ENCODE peak calls at places on chromosomes 1 and 21, in ten cellular contexts. B is activated T-helper 1 cell treated with anti-CD3 and anti-CD28 coated beads, Interleukin-2, amount 50 U/mL, for 16 hours; Y is cardiac septum; S is Right ventricle myocardium superior; I is endodermal cell; G is glomerular endothelial cell; M is hippocampal formation; R is ELF-1; J is HCEC 1CT; W is T-cell. E is an unnamed sample.

GRCh38 chr1:84885469-84885868 is 7.5 kb downstream of the LPAR3 start:
- DNase-seq in B (no peak), Y (no peak), S (no peak), I (no peak), G (no peak), M (no peak), R (no peak), J (no peak), W (no peak), E (no peak)

GRCh38 chr1:31372051-31372450 is 825 bp downstream of the FABP3 start:
- DNase-seq in B (no peak), Y (no peak), S (no peak), I (no peak), G (no peak), M (no peak), R (no peak), J (no peak), W (no peak), E (no peak)

GRCh38 chr1:202952818-202953217 is 5.3 kb downstream of the ADIPOR1 start:
- DNase-seq in B (no peak), Y (peak; percentile 78), S (no peak), I (no peak), G (peak; percentile 68), M (no peak), R (no peak), J (peak; percentile 47), W (no peak), E (no peak)

GRCh38 chr1:63731117-63732043 is 42.4 kb upstream of the ROR1 start:
- DNase-seq in B (no peak), Y (no peak), S (no peak), I (peak; percentile 48), G (peak; percentile 82), M (no peak), R (peak; percentile 66), J (peak; percentile 96), W (no peak), E (no peak)

GRCh38 chr1:70779571-70779970 is 268.0 kb downstream of the PTGER3 start:
- DNase-seq in B (no peak), Y (no peak), S (no peak), I (no peak), G (no peak), M (no peak), R (no peak), J (peak; percentile 61), W (no peak), E (no peak)

GRCh38 chr1:40438391-40439015 is 11.8 kb upstream of the ZFP69B start:
- DNase-seq in B (no peak), Y (no peak), S (no peak), I (peak; percentile 56), G (no peak), M (no peak), R (no peak), J (peak; percentile 24), W (no peak), E (peak; percentile 86)

GRCh38 chr21:37631319-37632117 is 264.9 kb downstream of the DYRK1A start:
- DNase-seq in B (no peak), Y (no peak), S (no peak), I (peak; percentile 72), G (no peak), M (no peak), R (peak; percentile 29), J (no peak), W (no peak), E (no peak)

GRCh38 chr1:224212618-224213037 is 29.6 kb downstream of the DEGS1 start:
- DNase-seq in B (no peak), Y (no peak), S (no peak), I (no peak), G (no peak), M (no peak), R (peak; percentile 55), J (no peak), W (no peak), E (no peak)

GRCh38 chr1:21565285-21565684 is 56.1 kb downstream of the ALPL start:
- DNase-seq in B (no peak), Y (no peak), S (peak; percentile 5), I (no peak), G (no peak), M (no peak), R (no peak), J (no peak), W (no peak), E (no peak)